ENCODE peak calls at places on chromosome 4, in four cellular contexts. K is endodermal cell; B is stimulated activated CD8-positive, alpha-beta memory T cell treated with anti-CD3 and anti-CD28 coated beads, Interleukin-2, amount 100 ng/mL, for 48 hours; W is activated T-cell treated with anti-CD3 and anti-CD28 coated beads, Interleukin-2, amount 50 U/mL, for 72 hours. Y is an unnamed sample.

GRCh38 chr4:40980318-40980883 is 230.6 kb downstream of the NSUN7 start:
- DNase-seq in W (no peak), B (no peak), K (peak; percentile 79), Y (no peak)

GRCh38 chr4:57162499-57163019 is 52.4 kb upstream of the IGFBP7 start:
- DNase-seq in B (no peak), W (no peak), K (no peak), Y (no peak)

GRCh38 chr4:38013461-38014366 is 53.5 kb downstream of the PTTG2 start:
- DNase-seq in B (no peak), W (no peak), K (no peak), Y (no peak)

GRCh38 chr4:143514432-143514831 is 930 bp downstream of the SMARCA5 start:
- DNase-seq in B (peak; percentile 2), K (peak; percentile 80), W (peak; percentile 23), Y (peak; percentile 7)

GRCh38 chr4:185472063-185472542 is 570 bp upstream of the CCDC110 start:
- DNase-seq in B (no peak), K (no peak), W (no peak), Y (no peak)

GRCh38 chr4:139015948-139016451 is 419 bp downstream of the NOCT start:
- DNase-seq in K (peak; percentile 73), W (no peak), B (no peak), Y (no peak)

GRCh38 chr4:98801259-98801725 is 127.6 kb downstream of the EIF4E start:
- DNase-seq in W (no peak), B (no peak), K (peak; percentile 74), Y (no peak)

GRCh38 chr4:26239796-26240195 is 81.0 kb upstream of the RBPJ start:
- DNase-seq in W (no peak), B (no peak), K (no peak), Y (no peak)